ENCODE peak calls at places on chromosomes 16 and 17, in four cellular contexts. B is body of pancreas, M is PC-9, S is mucosa of descending colon. D is an unnamed sample.

GRCh38 chr17:4297351-4297750 is 33.6 kb upstream of the ANKFY1 start:
- DNase-seq in M (no peak), B (no peak), S (no peak), D (no peak)

GRCh38 chr17:17379197-17379991 is 76.2 kb downstream of the NT5M start:
- DNase-seq in B (peak), S (no peak), M (no peak), D (no peak)

GRCh38 chr17:77475012-77475976 is 334.5 kb downstream of the SEC14L1 start:
- DNase-seq in S (no peak), M (no peak), B (no peak), D (no peak)

GRCh38 chr16:52611817-52612673 is 65.1 kb upstream of the TOX3 start:
- DNase-seq in B (peak), M (no peak), S (peak), D (no peak)

GRCh38 chr16:78519896-78520295 is 420.4 kb downstream of the WWOX start:
- DNase-seq in S (no peak), M (no peak), B (no peak), D (no peak)

GRCh38 chr16:87064731-87065720 is 252.2 kb downstream of the C16orf95 start:
- DNase-seq in M (no peak), S (no peak), B (no peak), D (no peak)

GRCh38 chr17:44304651-44305050 is 3.8 kb upstream of the RUNDC3A start:
- DNase-seq in S (no peak), M (no peak), B (no peak), D (no peak)

GRCh38 chr16:76428858-76429257 is 151.7 kb downstream of the CNTNAP4 start:
- DNase-seq in B (peak), S (peak), M (no peak), D (no peak)

GRCh38 chr16:8600144-8600856 is 10.0 kb upstream of the TMEM114 start:
- DNase-seq in B (no peak), M (no peak), S (no peak), D (no peak)

GRCh38 chr16:69579783-69580182 is 14.0 kb downstream of the NFAT5 start:
- DNase-seq in B (no peak), M (no peak), S (no peak), D (no peak)

GRCh38 chr16:83830769-83831450 is 23.1 kb downstream of the HSBP1 start:
- DNase-seq in S (no peak), B (no peak), M (no peak), D (no peak)

GRCh38 chr17:66275651-66276050 is 26.8 kb upstream of the PRKCA start:
- DNase-seq in S (no peak), M (peak), B (no peak), D (peak)

GRCh38 chr17:18141210-18141803 is 32.8 kb downstream of the MYO15A start:
- DNase-seq in B (no peak), S (no peak), M (peak), D (peak)

GRCh38 chr16:81457326-81458133 is 12.9 kb downstream of the CMIP start:
- DNase-seq in B (no peak), S (peak), M (no peak), D (peak)

GRCh38 chr17:7836596-7837374 is 2.8 kb downstream of the KDM6B start:
- DNase-seq in M (peak), S (peak), B (peak), D (peak)

GRCh38 chr17:5821057-5821456 is 236.7 kb upstream of the NLRP1 start:
- DNase-seq in B (no peak), S (no peak), M (peak), D (no peak)

GRCh38 chr16:561413-561794 is 1.2 kb downstream of the PRR35 start:
- DNase-seq in S (no peak), M (no peak), B (no peak), D (no peak)

GRCh38 chr16:77963185-77964044 is 58.9 kb upstream of the CLEC3A start:
- DNase-seq in B (no peak), S (no peak), M (no peak), D (no peak)

GRCh38 chr16:28101533-28101890 is 38.0 kb upstream of the GSG1L start:
- DNase-seq in B (no peak), M (no peak), S (peak), D (no peak)

GRCh38 chr17:20935740-20936139 is 107.1 kb downstream of the USP22 start:
- DNase-seq in B (no peak), M (no peak), S (no peak), D (no peak)

GRCh38 chr17:21296097-21297025 is 11.8 kb downstream of the MAP2K3 start:
- DNase-seq in M (no peak), S (no peak), B (peak), D (no peak)

GRCh38 chr16:54097774-54098173 is 188.8 kb downstream of the IRX3 start:
- DNase-seq in S (no peak), M (no peak), B (no peak), D (no peak)

GRCh38 chr16:30997887-30998711 is 12.3 kb downstream of the STX1B start:
- DNase-seq in B (no peak), S (no peak), M (peak), D (peak)

GRCh38 chr17:69417545-69418483 is 3.3 kb downstream of the MAP2K6 start:
- DNase-seq in S (no peak), M (no peak), B (no peak), D (no peak)

GRCh38 chr16:52912565-52913173 is 140.0 kb downstream of the CHD9NB start:
- DNase-seq in M (peak), B (peak), S (peak), D (no peak)

GRCh38 chr17:614637-615546 is 99.7 kb downstream of the VPS53 start:
- DNase-seq in B (no peak), S (no peak), M (peak), D (no peak)

GRCh38 chr16:70661534-70661917 is 15.2 kb downstream of the IL34 start:
- DNase-seq in S (no peak), M (no peak), B (no peak), D (no peak)

GRCh38 chr16:27281285-27281684 is 12.7 kb upstream of the NSMCE1 start:
- DNase-seq in M (no peak), B (no peak), S (no peak), D (no peak)

GRCh38 chr17:32533296-32533695 is 46.5 kb downstream of the CDK5R1 start:
- DNase-seq in B (no peak), M (no peak), S (no peak), D (no peak)

GRCh38 chr16:69513180-69513966 is 52.4 kb upstream of the NFAT5 start:
- DNase-seq in B (no peak), S (no peak), M (peak), D (no peak)

GRCh38 chr16:67406628-67407027 is 9.6 kb downstream of the ZDHHC1 start:
- DNase-seq in M (no peak), B (no peak), S (no peak), D (peak)

GRCh38 chr17:41992576-41992975 is 24.7 kb downstream of the DNAJC7 start:
- DNase-seq in S (no peak), M (no peak), B (no peak), D (no peak)

GRCh38 chr17:63542942-63543821 is 7.1 kb upstream of the DCAF7 start:
- DNase-seq in M (peak), B (peak), S (peak), D (no peak)

GRCh38 chr16:4972938-4973587 is 14.9 kb downstream of the SEC14L5 start:
- DNase-seq in M (no peak), B (no peak), S (no peak), D (no peak)

GRCh38 chr16:48231675-48232214 is 12.4 kb upstream of the LONP2 start:
- DNase-seq in B (no peak), M (peak), S (no peak), D (no peak)

GRCh38 chr16:54875443-54875842 is 55.2 kb upstream of the IRX5 start:
- DNase-seq in M (no peak), S (no peak), B (no peak), D (no peak)

GRCh38 chr17:61284174-61284573 is 115.5 kb upstream of the TBX2 start:
- DNase-seq in M (no peak), S (no peak), B (no peak), D (no peak)

GRCh38 chr17:31657876-31658275 is 201.2 kb downstream of the COPRS start:
- DNase-seq in S (no peak), M (no peak), B (no peak), D (no peak)

DNA sequence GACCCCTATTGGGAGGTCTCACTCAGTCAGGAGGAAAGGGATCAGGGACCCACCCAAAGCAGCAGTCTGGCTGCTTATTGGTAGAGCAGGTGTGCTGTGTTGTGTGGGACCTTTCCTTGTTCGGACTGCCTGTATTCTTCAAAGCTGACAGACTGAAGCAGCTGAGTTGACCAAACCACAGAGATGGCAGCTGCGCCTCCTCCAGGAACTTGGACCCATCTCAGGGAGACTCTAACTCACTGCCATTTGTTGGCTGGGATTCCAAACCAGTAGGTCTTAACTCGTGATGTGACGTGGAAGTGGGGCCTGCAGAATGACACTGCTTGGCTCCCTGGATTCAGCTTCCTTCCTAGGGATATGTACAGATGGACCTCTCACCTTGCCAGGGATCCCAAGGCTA is 9.6 kb upstream of the UQCRC2 start:
- DNase-seq in S (no peak), M (no peak), B (no peak), D (no peak)
- TF ChIP-seq CTCF in S (no peak), M (no peak), B (no peak), D (no peak)

DNA sequence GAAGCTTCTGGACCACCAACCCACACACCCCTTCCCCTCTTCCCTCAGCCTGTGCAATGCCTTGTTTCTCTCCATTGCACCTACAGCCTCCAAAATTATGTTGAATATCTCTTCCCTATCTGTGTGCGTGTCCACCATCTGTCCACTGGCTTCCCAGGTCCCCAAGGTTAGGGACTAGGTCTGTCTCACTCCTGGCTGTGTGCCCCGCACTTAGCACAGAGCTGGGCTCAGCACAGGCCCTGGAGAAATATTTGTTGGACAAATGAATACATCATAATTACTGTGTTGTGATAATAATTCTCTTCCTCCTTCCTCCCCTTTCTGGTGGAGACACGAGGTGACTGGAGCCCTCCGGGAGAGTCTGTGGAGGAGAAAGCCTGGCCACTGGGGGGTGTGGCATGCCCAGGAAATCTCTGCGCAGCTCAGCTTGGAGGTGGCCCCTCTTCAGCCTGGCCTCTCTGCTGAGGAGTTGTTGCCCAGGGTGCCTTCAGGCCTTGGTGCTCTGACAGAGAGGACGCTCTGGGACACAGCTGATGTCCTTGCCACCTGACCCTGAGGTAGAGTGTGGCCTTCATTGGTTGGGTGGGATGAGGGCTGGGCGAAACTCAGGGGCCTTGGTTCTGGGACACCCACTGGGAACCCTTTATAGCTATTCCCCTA is 3.3 kb upstream of the BRD7 start:
- DNase-seq in M (no peak), S (no peak), B (no peak), D (no peak)
- TF ChIP-seq CTCF in M (no peak), S (no peak), B (no peak), D (peak)

GRCh38 chr17:15262291-15263205 is 2.6 kb downstream of the PMP22 start:
- DNase-seq in S (peak), M (peak), B (peak), D (peak)
- TF ChIP-seq CTCF in S (no peak), M (no peak), B (no peak), D (peak)

GRCh38 chr16:23155445-23156049 is 6.3 kb upstream of the USP31 start:
- DNase-seq in M (no peak), S (peak), B (peak), D (no peak)
- TF ChIP-seq CTCF in M (no peak), S (no peak), B (peak), D (peak)

DNA sequence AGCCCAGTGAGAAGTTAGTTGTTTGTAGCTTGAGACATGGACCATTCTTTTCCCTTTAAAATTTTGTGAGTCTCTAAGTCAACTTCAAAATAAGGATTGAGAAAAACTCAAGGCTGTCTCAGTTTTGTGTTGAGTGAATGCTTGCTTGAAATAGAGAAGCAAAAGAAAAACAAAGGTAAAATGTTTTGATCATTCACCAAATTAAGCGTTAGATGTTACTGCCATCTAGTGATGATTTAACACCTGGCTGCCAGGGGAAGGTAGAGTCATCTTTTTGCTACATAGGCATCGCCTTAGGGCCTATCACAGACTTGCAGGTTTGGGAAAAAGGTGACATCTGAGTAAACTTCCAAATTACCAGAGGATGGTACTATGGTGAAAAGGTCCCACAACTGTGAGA is 74.4 kb downstream of the PCTP start:
- DNase-seq in M (no peak), S (no peak), B (no peak), D (no peak)
- TF ChIP-seq CTCF in M (peak), S (no peak), B (peak), D (no peak)

GRCh38 chr17:73958453-73958852 is 245.0 kb upstream of the RPL38 start:
- DNase-seq in S (no peak), B (no peak), M (no peak), D (no peak)

GRCh38 chr17:73957564-73957963 is 245.9 kb upstream of the RPL38 start:
- DNase-seq in S (peak), M (no peak), B (no peak), D (no peak)

GRCh38 chr17:73962308-73962707 is 241.2 kb upstream of the RPL38 start:
- DNase-seq in M (no peak), S (no peak), B (no peak), D (no peak)

GRCh38 chr17:73956595-73957465 is 246.6 kb upstream of the RPL38 start:
- DNase-seq in B (peak), S (peak), M (peak), D (no peak)

DNA sequence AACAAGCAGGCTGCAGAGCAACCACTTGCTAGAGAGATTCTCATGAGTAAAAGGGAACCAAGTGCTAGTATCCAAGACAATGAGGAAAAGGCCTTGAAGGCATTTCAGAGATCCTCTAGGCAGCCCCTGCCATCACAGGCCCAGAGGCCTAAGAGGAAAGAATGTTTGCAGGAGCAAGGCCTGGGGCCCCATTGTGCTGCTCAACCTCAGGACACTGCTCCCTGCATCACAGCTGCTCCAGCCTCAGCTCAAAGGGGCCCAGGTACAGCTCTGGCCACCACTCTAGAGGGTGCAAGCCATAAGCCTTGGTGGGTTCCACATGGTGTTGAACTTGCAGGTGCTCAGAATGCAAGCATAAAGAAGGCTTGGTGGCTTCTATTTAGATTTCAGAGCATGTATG is 243.0 kb upstream of the RPL38 start:
- DNase-seq in M (no peak), S (no peak), B (no peak), D (no peak)
- TF ChIP-seq CTCF in M (no peak), S (no peak), B (no peak), D (no peak)

GRCh38 chr16:12255919-12256665 is 279.6 kb downstream of the SNX29 start:
- DNase-seq in S (no peak), B (no peak), M (no peak), D (no peak)

GRCh38 chr16:12254566-12254965 is 278.0 kb downstream of the SNX29 start:
- DNase-seq in S (no peak), B (no peak), M (no peak), D (no peak)

GRCh38 chr16:12253731-12254130 is 277.2 kb downstream of the SNX29 start:
- DNase-seq in B (no peak), S (no peak), M (no peak), D (no peak)

GRCh38 chr16:12256880-12257279 is 280.3 kb downstream of the SNX29 start:
- DNase-seq in S (no peak), M (no peak), B (no peak), D (no peak)

GRCh38 chr16:12255473-12255872 is 278.9 kb downstream of the SNX29 start:
- DNase-seq in M (no peak), S (no peak), B (no peak), D (no peak)
- TF ChIP-seq CTCF in M (no peak), S (no peak), B (no peak), D (no peak)

GRCh38 chr17:47821424-47822379 is at the start of gene OSBPL7:
- DNase-seq in S (peak), M (peak), B (peak), D (peak)
- TF ChIP-seq CTCF in S (no peak), M (no peak), B (no peak), D (peak)

DNA sequence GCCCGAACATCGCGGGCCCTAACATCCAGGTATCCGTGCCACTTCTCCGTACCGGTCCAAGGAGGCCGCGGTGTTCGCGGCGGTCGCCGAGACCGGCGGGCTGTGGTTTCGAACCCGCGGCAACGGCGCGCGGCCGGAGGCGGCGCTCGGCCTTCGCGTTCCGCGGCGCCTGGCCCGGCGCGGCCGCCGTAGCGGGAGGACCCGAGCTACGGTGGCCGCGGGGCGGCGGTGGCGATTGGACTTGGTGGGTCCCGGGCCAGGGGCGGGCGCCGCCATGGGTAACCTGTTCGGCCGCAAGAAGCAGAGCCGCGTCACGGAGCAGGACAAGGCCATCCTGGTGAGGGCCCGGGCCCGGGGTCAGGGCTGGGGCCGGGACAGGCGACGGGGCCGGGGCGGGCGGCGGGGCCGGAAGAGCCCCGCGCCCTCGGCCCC is at the start of gene CHMP6:
- DNase-seq in M (peak), B (peak), S (peak), D (peak)
- TF ChIP-seq CTCF in M (peak), B (peak), S (peak), D (peak)

DNA sequence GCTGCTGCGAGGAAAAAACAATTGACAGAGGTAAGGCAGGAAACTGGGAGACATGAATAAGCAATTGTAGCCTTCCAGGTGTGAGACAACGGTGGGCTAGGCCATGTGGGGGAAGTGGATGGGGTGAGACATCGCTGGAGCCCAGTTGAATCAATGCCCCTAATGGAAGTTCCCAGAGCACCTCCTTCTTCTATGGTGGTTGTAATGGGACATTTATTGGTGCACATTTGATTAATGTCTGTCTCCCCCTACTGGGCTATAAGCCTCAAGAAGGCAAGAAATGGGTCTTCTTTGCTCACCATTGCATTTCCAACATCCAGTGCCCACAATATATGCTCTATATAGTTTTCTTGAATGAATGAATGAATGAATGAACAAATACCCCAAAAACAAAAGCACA is 22.7 kb upstream of the CD300E start:
- DNase-seq in M (no peak), S (no peak), B (no peak), D (no peak)
- TF ChIP-seq CTCF in M (peak), S (no peak), B (no peak), D (no peak)

D was measured in AG09319.